ENCODE peak calls at places on chromosomes 12 and 14, in seven cellular contexts. N is HL-60, F is HFF-Myc, W is ovary, O is fibroblast of pulmonary artery, M is H1, V is lower lobe of right lung. J is an unnamed sample.

GRCh38 chr14:34368115-34368970 is 93.7 kb downstream of the SPTSSA start:
- DNase-seq in M (no peak), W (no peak), N (peak; percentile 69), O (peak; percentile 82), V (no peak), F (no peak), J (peak; percentile 92)

GRCh38 chr12:98868076-98868475 is 223.0 kb downstream of the APAF1 start:
- DNase-seq in F (no peak), M (no peak), W (no peak), V (no peak), O (no peak), N (no peak), J (no peak)

GRCh38 chr12:30863839-30864238 is 62.7 kb upstream of the TSPAN11 start:
- DNase-seq in M (peak; percentile 39), O (no peak), W (no peak), V (no peak), N (no peak), F (no peak), J (no peak)

GRCh38 chr12:26803552-26803951 is 29.4 kb downstream of the ITPR2 start:
- DNase-seq in W (no peak), F (no peak), O (peak; percentile 43), V (no peak), N (no peak), M (no peak), J (peak; percentile 83)

GRCh38 chr12:12585115-12585862 is 22.6 kb upstream of the DUSP16 start:
- DNase-seq in N (no peak), V (no peak), O (peak; percentile 47), F (no peak), W (no peak), M (no peak), J (no peak)

GRCh38 chr12:81992461-81992860 is 233.3 kb upstream of the PPFIA2 start:
- DNase-seq in M (no peak), F (no peak), V (no peak), N (peak; percentile 38), W (no peak), O (no peak), J (peak; percentile 23)

GRCh38 chr12:116882742-116883141 is 1.5 kb upstream of the HRK start:
- DNase-seq in F (no peak), V (no peak), W (no peak), O (peak; percentile 59), M (no peak), N (no peak), J (peak; percentile 39)

GRCh38 chr12:124867389-124867930 is 3.8 kb upstream of the SCARB1 start:
- DNase-seq in M (no peak), W (no peak), F (no peak), N (no peak), O (peak; percentile 78), V (no peak), J (peak; percentile 77)

GRCh38 chr12:46131729-46132128 is 137.1 kb downstream of the SLC38A1 start:
- DNase-seq in V (no peak), N (no peak), O (no peak), M (no peak), F (no peak), W (no peak), J (no peak)

GRCh38 chr12:50690923-50691322 is 73.0 kb upstream of the ATF1 start:
- DNase-seq in V (no peak), O (peak; percentile 79), M (no peak), F (no peak), N (no peak), W (peak; percentile 18), J (peak; percentile 42)

GRCh38 chr12:26246483-26247164 is 51.3 kb downstream of the SSPN start:
- DNase-seq in M (no peak), O (no peak), W (no peak), F (no peak), N (no peak), V (no peak), J (no peak)

GRCh38 chr12:98572010-98572409 is 21.5 kb upstream of the SLC25A3 start:
- DNase-seq in O (peak; percentile 6), M (no peak), V (no peak), N (peak; percentile 21), F (no peak), W (no peak), J (no peak)

GRCh38 chr12:43758247-43758727 is 303 bp downstream of the PUS7L start:
- DNase-seq in W (no peak), V (no peak), N (no peak), O (peak; percentile 42), F (no peak), M (peak; percentile 56), J (peak; percentile 51)

GRCh38 chr12:9750276-9751203 is 10.2 kb downstream of the CD69 start:
- DNase-seq in F (peak; percentile 30), N (peak; percentile 78), V (peak; percentile 50), O (peak; percentile 73), W (peak; percentile 15), M (no peak), J (peak; percentile 77)

GRCh38 chr12:97404549-97404948 is 58.1 kb upstream of the RMST start:
- DNase-seq in N (peak; percentile 10), O (peak; percentile 22), M (peak; percentile 62), W (no peak), F (no peak), V (no peak), J (peak; percentile 39)

GRCh38 chr12:52350021-52350620 is 17.2 kb downstream of the KRT85 start:
- DNase-seq in V (no peak), O (no peak), M (no peak), W (no peak), F (no peak), N (no peak), J (no peak)

GRCh38 chr12:74043343-74043742 is 494.3 kb upstream of the ATXN7L3B start:
- DNase-seq in V (no peak), W (no peak), M (no peak), F (no peak), N (no peak), O (peak; percentile 37), J (no peak)

GRCh38 chr12:69240625-69240984 is 1.2 kb downstream of the CPSF6 start:
- DNase-seq in N (no peak), M (no peak), F (no peak), O (no peak), V (no peak), W (no peak), J (peak; percentile 22)

GRCh38 chr14:96574633-96575191 is 72.5 kb downstream of the PAPOLA start:
- DNase-seq in N (no peak), W (no peak), M (no peak), O (peak; percentile 71), F (peak; percentile 55), V (no peak), J (peak; percentile 79)

DNA sequence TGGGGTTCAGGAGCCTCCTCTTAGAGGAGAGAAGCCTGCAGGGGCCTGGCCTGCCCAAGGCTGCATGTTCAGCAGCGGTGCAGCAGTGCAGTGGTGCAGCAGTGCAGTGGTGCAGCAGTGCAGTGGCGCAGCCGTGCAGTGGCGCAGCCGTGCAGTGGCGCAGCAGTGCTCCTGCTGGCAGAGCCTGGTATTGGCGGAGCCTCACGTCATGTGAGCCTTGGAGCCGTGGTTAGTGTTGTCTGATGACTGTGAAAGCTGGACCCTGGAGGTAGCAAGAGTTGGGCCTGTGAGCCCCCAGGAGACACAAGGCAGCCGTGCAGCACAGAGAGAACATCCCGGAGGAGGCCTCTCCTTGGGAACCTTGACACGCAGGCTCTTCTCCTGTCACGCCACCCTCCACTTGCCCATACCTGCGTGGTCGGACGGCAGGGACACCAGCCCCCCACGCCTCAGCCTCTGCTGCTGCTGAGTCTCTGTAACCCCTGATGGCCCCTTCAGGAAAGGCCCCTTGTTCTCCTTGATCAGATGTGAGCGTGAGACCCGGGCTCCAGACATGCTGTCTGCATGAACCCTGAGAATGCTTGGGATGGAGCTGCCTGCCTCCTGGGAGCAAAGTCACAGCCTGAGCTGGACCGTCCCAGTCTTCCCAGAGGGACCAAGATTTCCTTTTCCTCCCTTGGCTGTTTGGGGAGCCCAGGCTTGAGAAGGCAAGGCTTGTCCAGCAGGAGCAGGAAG is 193.7 kb downstream of the KIF26A start:
- DNase-seq in N (no peak), V (peak; percentile 30), O (no peak), F (no peak), M (peak; percentile 52), W (no peak), J (no peak)
- TF ChIP-seq CTCF in N (no peak), V (no peak), O (no peak), F (peak; percentile 13), M (no peak), W (no peak), J (no peak)

GRCh38 chr12:106120578-106121105 is 18.1 kb downstream of the NUAK1 start:
- DNase-seq in V (no peak), N (no peak), F (no peak), O (no peak), W (no peak), M (no peak), J (no peak)

GRCh38 chr12:106122004-106122403 is 16.8 kb downstream of the NUAK1 start:
- DNase-seq in V (no peak), N (no peak), M (no peak), F (no peak), O (no peak), W (no peak), J (no peak)

GRCh38 chr12:106125351-106126085 is 13.2 kb downstream of the NUAK1 start:
- DNase-seq in V (no peak), F (no peak), W (no peak), N (no peak), O (no peak), M (no peak), J (no peak)

GRCh38 chr12:106123110-106123509 is 15.6 kb downstream of the NUAK1 start:
- DNase-seq in O (no peak), M (no peak), W (no peak), N (no peak), F (no peak), V (no peak), J (no peak)

GRCh38 chr12:106123551-106123991 is 15.2 kb downstream of the NUAK1 start:
- DNase-seq in M (no peak), W (peak; percentile 28), N (no peak), V (no peak), F (no peak), O (no peak), J (no peak)
- H3K4me3 ChIP-seq in M (no peak overlapping the region), W (no peak overlapping the region), N (no peak overlapping the region), V (peak overlapping the region; percentile 3), F (peak overlapping the region; percentile 14), O (no peak overlapping the region), J (no peak overlapping the region)

GRCh38 chr14:53183071-53183470 is 29.9 kb upstream of the DDHD1 start:
- DNase-seq in N (no peak), V (no peak), F (no peak), O (no peak), M (no peak), W (no peak), J (no peak)

GRCh38 chr14:53186532-53186931 is 33.4 kb upstream of the DDHD1 start:
- DNase-seq in O (no peak), M (no peak), W (no peak), V (no peak), F (no peak), N (no peak), J (no peak)

GRCh38 chr14:53183611-53184010 is 30.5 kb upstream of the DDHD1 start:
- DNase-seq in V (no peak), M (no peak), W (no peak), N (no peak), O (no peak), F (no peak), J (peak; percentile 43)

GRCh38 chr14:53174918-53175317 is 21.8 kb upstream of the DDHD1 start:
- DNase-seq in M (peak; percentile 10), O (no peak), F (no peak), W (no peak), N (no peak), V (no peak), J (no peak)

GRCh38 chr14:53180272-53181221 is 27.4 kb upstream of the DDHD1 start:
- DNase-seq in M (peak; percentile 67), F (no peak), V (no peak), N (no peak), W (no peak), O (peak; percentile 34), J (peak; percentile 33)
- TF ChIP-seq CTCF in M (peak; percentile 55), F (peak; percentile 41), V (no peak), N (no peak), W (no peak), O (peak; percentile 33), J (peak; percentile 24)

GRCh38 chr14:60061371-60061770 is 30.4 kb upstream of the PCNX4 start:
- DNase-seq in N (no peak), V (no peak), O (peak; percentile 10), F (no peak), M (no peak), W (no peak), J (peak; percentile 30)
- H3K4me3 ChIP-seq in N (no peak overlapping the region), V (no peak overlapping the region), O (no peak overlapping the region), F (no peak overlapping the region), M (no peak overlapping the region), W (no peak overlapping the region), J (no peak overlapping the region)

J was measured in fibroblast of lung.